ENCODE peak calls at places on chromosomes 13 and 19, in eight cellular contexts. X is tibial nerve, W is H1, T is HepG2, O is stomach, P is K562, D is transverse colon, B is ovary. Y is an unnamed sample. For H3K36me3, the result is how much of the 10 kb centered on the place peaks cover.

GRCh38 chr19:3343619-3344502 is 22.5 kb upstream of the NFIC start:
- DNase-seq in X (peak), W (no peak), T (peak), O (peak), P (peak), D (peak), B (peak), Y (peak)

GRCh38 chr19:7565332-7565731 is 29.8 kb downstream of the PNPLA6 start:
- DNase-seq in X (no peak), W (no peak), T (no peak), O (no peak), P (no peak), D (no peak), B (no peak), Y (no peak)

GRCh38 chr19:48685583-48685982 is 10.2 kb upstream of the FUT2 start:
- DNase-seq in X (no peak), W (no peak), T (peak), O (no peak), P (peak), D (no peak), B (no peak), Y (no peak)

GRCh38 chr19:1264801-1265610 is 4.1 kb upstream of the CIRBP start:
- DNase-seq in X (no peak), W (no peak), T (peak), O (peak), P (peak), D (peak), B (peak), Y (peak)

GRCh38 chr13:43305416-43305815 is 282.0 kb downstream of the DNAJC15 start:
- DNase-seq in X (no peak), W (no peak), T (no peak), O (no peak), P (no peak), D (no peak), B (no peak), Y (no peak)

GRCh38 chr13:32212420-32212819 is 102.7 kb downstream of the ZAR1L start:
- DNase-seq in X (no peak), W (no peak), T (no peak), O (no peak), P (no peak), D (no peak), B (no peak), Y (no peak)

GRCh38 chr13:30697177-30697953 is 38.0 kb upstream of the ALOX5AP start:
- DNase-seq in X (no peak), W (no peak), T (no peak), O (no peak), P (no peak), D (no peak), B (no peak), Y (no peak)

GRCh38 chr19:39499082-39499642 is 415 bp downstream of the DLL3 start:
- DNase-seq in X (no peak), W (no peak), T (no peak), O (no peak), P (no peak), D (no peak), B (no peak), Y (no peak)

GRCh38 chr19:47839913-47840312 is 18.2 kb downstream of the CRX start:
- DNase-seq in X (no peak), W (no peak), T (no peak), O (no peak), P (no peak), D (no peak), B (no peak), Y (no peak)

GRCh38 chr13:24659239-24659638 is 21.0 kb upstream of the ATP12A start:
- DNase-seq in X (no peak), W (no peak), T (no peak), O (no peak), P (no peak), D (no peak), B (no peak), Y (no peak)

GRCh38 chr13:110610955-110611595 is 4.3 kb upstream of the NAXD start:
- DNase-seq in X (no peak), W (no peak), T (no peak), O (no peak), P (no peak), D (no peak), B (no peak), Y (no peak)

GRCh38 chr19:30371157-30371845 is 883 bp upstream of the ZNF536 start:
- DNase-seq in X (no peak), W (no peak), T (no peak), O (peak), P (no peak), D (no peak), B (no peak), Y (no peak)

GRCh38 chr13:98083936-98084335 is 59.0 kb upstream of the FARP1 start:
- DNase-seq in X (no peak), W (no peak), T (no peak), O (no peak), P (no peak), D (no peak), B (no peak), Y (no peak)

GRCh38 chr19:40567750-40568494 is 8.8 kb upstream of the SHKBP1 start:
- DNase-seq in X (no peak), W (no peak), T (no peak), O (no peak), P (no peak), D (no peak), B (no peak), Y (no peak)

GRCh38 chr13:81916471-81916870 is 1575.5 kb upstream of the SPRY2 start:
- DNase-seq in X (no peak), W (no peak), T (no peak), O (no peak), P (no peak), D (no peak), B (no peak), Y (no peak)

GRCh38 chr13:69619651-69620050 is 488.0 kb upstream of the ATXN8OS start:
- DNase-seq in X (no peak), W (no peak), T (no peak), O (no peak), P (no peak), D (no peak), B (no peak), Y (no peak)

GRCh38 chr19:45599286-45599685 is 2.7 kb downstream of the GPR4 start:
- DNase-seq in X (no peak), W (no peak), T (no peak), O (no peak), P (no peak), D (no peak), B (no peak), Y (no peak)

GRCh38 chr13:99953138-99953755 is 18.3 kb downstream of the ZIC5 start:
- DNase-seq in X (no peak), W (no peak), T (no peak), O (no peak), P (no peak), D (no peak), B (no peak), Y (no peak)

GRCh38 chr13:64937302-64937701 is 2292.8 kb downstream of the PCDH9 start:
- DNase-seq in X (no peak), W (no peak), T (no peak), O (no peak), P (no peak), D (no peak), B (no peak), Y (no peak)

GRCh38 chr13:84864341-84864740 is 934.9 kb downstream of the SLITRK6 start:
- DNase-seq in X (no peak), W (no peak), T (no peak), O (no peak), P (no peak), D (no peak), B (no peak), Y (no peak)

GRCh38 chr19:848457-848921 is 3.6 kb upstream of the ELANE start:
- DNase-seq in X (no peak), W (no peak), T (no peak), O (no peak), P (no peak), D (no peak), B (no peak), Y (no peak)

GRCh38 chr13:45325806-45326205 is 15.2 kb downstream of the TPT1 start:
- DNase-seq in X (peak), W (no peak), T (peak), O (no peak), P (no peak), D (no peak), B (peak), Y (no peak)

GRCh38 chr19:11096210-11096841 is 7.1 kb downstream of the LDLR start:
- DNase-seq in X (no peak), W (no peak), T (no peak), O (no peak), P (no peak), D (peak), B (peak), Y (peak)

GRCh38 chr13:77230560-77230959 is 96.3 kb downstream of the MYCBP2 start:
- DNase-seq in X (no peak), W (no peak), T (no peak), O (no peak), P (no peak), D (no peak), B (no peak), Y (no peak)

GRCh38 chr19:17227798-17228367 is 1.9 kb downstream of the OCEL1 start:
- DNase-seq in X (no peak), W (no peak), T (no peak), O (no peak), P (peak), D (no peak), B (no peak), Y (no peak)

GRCh38 chr13:113656831-113657671 is 947 bp downstream of the ATP4B start:
- DNase-seq in X (no peak), W (no peak), T (no peak), O (peak), P (no peak), D (peak), B (peak), Y (peak)

GRCh38 chr19:7904074-7905020 is 670 bp downstream of the MAP2K7 start:
- DNase-seq in X (no peak), W (no peak), T (no peak), O (no peak), P (peak), D (peak), B (peak), Y (peak)

GRCh38 chr13:26327905-26328304 is 74.0 kb downstream of the CDK8 start:
- DNase-seq in X (no peak), W (no peak), T (no peak), O (no peak), P (no peak), D (no peak), B (no peak), Y (no peak)

GRCh38 chr13:111216166-111216960 is 101.3 kb downstream of the ARHGEF7 start:
- DNase-seq in X (peak), W (no peak), T (peak), O (peak), P (peak), D (peak), B (peak), Y (no peak)

GRCh38 chr19:7098096-7098495 is 28.6 kb downstream of the ZNF557 start:
- DNase-seq in X (no peak), W (no peak), T (no peak), O (no peak), P (no peak), D (no peak), B (no peak), Y (no peak)

DNA sequence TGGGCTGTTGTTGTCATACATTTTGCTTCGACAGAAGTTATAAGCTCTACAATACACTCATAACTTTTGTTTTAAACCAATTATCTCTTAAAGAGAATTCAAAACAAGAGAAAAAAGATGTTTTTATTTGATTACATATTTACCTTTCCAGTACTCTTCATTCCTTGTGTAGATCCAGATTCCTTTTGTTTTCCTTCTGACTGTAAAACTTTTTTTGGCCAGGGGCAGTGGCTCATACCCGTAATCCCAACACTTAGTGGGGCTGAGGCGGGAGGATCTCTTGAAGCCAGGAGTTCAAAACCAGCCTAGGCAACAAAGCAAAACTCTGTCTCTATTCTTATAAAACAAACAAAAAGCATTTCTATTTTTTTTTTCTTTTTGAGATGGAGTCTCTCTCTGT is 21.7 kb downstream of the LPAR6 start:
- DNase-seq in X (no peak), W (no peak), T (no peak), O (no peak), P (no peak), D (no peak), B (no peak), Y (no peak)
- H3K36me3 ChIP-seq in X (under half), W (under half), T (under half), O (under half), P (under half), D (under half), B (under half), Y (under half)

GRCh38 chr13:86020350-86021002 is 221.3 kb upstream of the SLITRK6 start:
- DNase-seq in X (no peak), W (no peak), T (no peak), O (no peak), P (no peak), D (no peak), B (no peak), Y (no peak)
- TF ChIP-seq EP300 in X (no peak), W (no peak), T (no peak), O (no peak), P (no peak), D (no peak), B (no peak), Y (no peak)

DNA sequence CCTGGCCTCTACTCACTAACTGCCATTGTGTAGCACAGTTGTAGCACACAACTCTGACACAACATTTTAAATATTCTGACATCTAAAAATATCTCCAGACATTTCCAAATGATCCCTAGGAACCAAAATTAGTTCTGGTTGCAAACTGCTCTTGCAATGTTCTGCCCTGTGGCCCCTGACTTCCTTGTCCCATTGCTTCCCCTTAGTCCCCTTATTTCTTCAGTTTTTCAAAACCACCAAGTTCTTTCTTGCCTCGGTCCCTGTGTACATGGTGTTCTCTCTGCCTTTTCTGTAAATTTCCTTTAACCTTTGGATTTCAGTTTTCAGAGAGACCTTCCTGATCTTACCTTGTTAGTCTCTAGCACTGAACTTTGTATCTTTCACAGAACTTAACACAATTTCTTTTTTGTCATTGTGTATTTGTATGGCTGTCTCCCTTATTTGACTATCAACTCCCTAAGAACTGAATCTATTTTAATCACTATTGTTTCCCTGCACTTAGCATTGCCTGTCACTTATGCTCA is 87.6 kb upstream of the MLNR start:
- DNase-seq in X (no peak), W (no peak), T (peak), O (no peak), P (no peak), D (no peak), B (no peak), Y (no peak)
- H3K36me3 ChIP-seq in X (under half), W (under half), T (under half), O (half or more), P (under half), D (under half), B (under half), Y (half or more)

GRCh38 chr19:5136060-5136855 is 167.3 kb downstream of the KDM4B start:
- DNase-seq in X (no peak), W (no peak), T (no peak), O (no peak), P (no peak), D (no peak), B (no peak), Y (no peak)
- TF ChIP-seq EP300 in X (no peak), W (no peak), T (no peak), O (no peak), P (no peak), D (no peak), B (no peak), Y (no peak)

Y was measured in sigmoid colon.